ENCODE peak calls at places on chromosome 20, in seven cellular contexts. P, M, G, N, L, F and H are unnamed samples.

GRCh38 chr20:47360207-47360488 is 3.6 kb upstream of the ZMYND8 start:
- DNase-seq in F (no peak), L (peak), N (no peak), P (peak), M (peak), G (peak), H (no peak)

GRCh38 chr20:48703511-48704219 is 124.1 kb downstream of the PREX1 start:
- DNase-seq in G (no peak), N (peak), L (no peak), M (no peak), F (no peak), P (no peak), H (peak)

GRCh38 chr20:48217191-48217590 is 431.9 kb upstream of the SULF2 start:
- DNase-seq in N (no peak), M (no peak), G (no peak), F (no peak), L (no peak), P (no peak), H (no peak)

GRCh38 chr20:36836591-36837329 is 39.2 kb upstream of the TLDC2 start:
- DNase-seq in N (peak), F (peak), P (peak), L (peak), M (peak), G (no peak), H (peak)

GRCh38 chr20:50541606-50542041 is 31.4 kb downstream of the PTPN1 start:
- DNase-seq in L (no peak), P (no peak), N (no peak), F (no peak), G (no peak), M (no peak), H (no peak)

GRCh38 chr20:3367125-3367524 is 40.3 kb downstream of the DNAAF9 start:
- DNase-seq in L (no peak), P (no peak), F (no peak), M (no peak), N (no peak), G (no peak), H (no peak)

GRCh38 chr20:61744691-61745396 is 320.8 kb downstream of the TAF4 start:
- DNase-seq in G (no peak), P (no peak), M (no peak), L (peak), F (no peak), N (no peak), H (peak)

GRCh38 chr20:40797425-40797824 is 108.4 kb upstream of the MAFB start:
- DNase-seq in P (peak), M (no peak), L (peak), F (peak), N (no peak), G (no peak), H (no peak)

GRCh38 chr20:48667481-48667880 is 160.3 kb downstream of the PREX1 start:
- DNase-seq in P (no peak), N (no peak), F (no peak), L (no peak), G (no peak), M (no peak), H (no peak)

GRCh38 chr20:44572551-44573500 is 9.6 kb upstream of the PKIG start:
- DNase-seq in L (peak), M (peak), N (no peak), F (no peak), G (no peak), P (no peak), H (peak)

GRCh38 chr20:33008336-33009213 is 1.1 kb downstream of the BPIFB2 start:
- DNase-seq in F (no peak), N (no peak), G (no peak), L (no peak), P (no peak), M (no peak), H (no peak)

GRCh38 chr20:25282034-25282781 is 34.3 kb downstream of the PYGB start:
- DNase-seq in G (peak), N (no peak), L (no peak), F (no peak), M (peak), P (no peak), H (peak)

GRCh38 chr20:11045412-11046175 is 371.8 kb upstream of the JAG1 start:
- DNase-seq in P (no peak), N (no peak), L (no peak), F (no peak), G (no peak), M (no peak), H (no peak)

GRCh38 chr20:50980071-50980681 is 21.6 kb downstream of the MOCS3 start:
- DNase-seq in P (peak), F (no peak), L (peak), M (no peak), G (no peak), N (no peak), H (no peak)

GRCh38 chr20:31604567-31605030 is 490 bp upstream of the ID1 start:
- DNase-seq in F (no peak), L (no peak), N (no peak), M (no peak), G (no peak), P (no peak), H (no peak)

GRCh38 chr20:37526238-37526838 is 1.3 kb downstream of the BLCAP start:
- DNase-seq in N (no peak), M (peak), G (peak), P (no peak), F (peak), L (peak), H (no peak)